ENCODE peak calls at places on chromosomes 13 and 19, in four cellular contexts. X is T-helper 17 cell, I is iPS-NIHi11, S is germinal center. G is an unnamed sample.

GRCh38 chr13:93045836-93046235 is 180.8 kb upstream of the GPC6 start:
- DNase-seq in S (no peak), I (no peak), X (no peak), G (no peak)

GRCh38 chr13:22569830-22570229 is 610.9 kb upstream of the SGCG start:
- DNase-seq in I (no peak), S (no peak), X (no peak), G (no peak)

GRCh38 chr19:55106591-55106990 is 10.8 kb downstream of the PPP1R12C start:
- DNase-seq in S (no peak), X (no peak), I (no peak), G (no peak)

GRCh38 chr19:47661571-47661970 is 51.7 kb upstream of the EHD2 start:
- DNase-seq in I (no peak), X (no peak), S (no peak), G (no peak)

GRCh38 chr13:31476266-31476665 is 263.1 kb upstream of the RXFP2 start:
- DNase-seq in X (no peak), I (no peak), S (no peak), G (no peak)

GRCh38 chr13:113907637-113908617 is 44.1 kb upstream of the GAS6 start:
- DNase-seq in X (no peak), I (no peak), S (no peak), G (no peak)

GRCh38 chr19:6693681-6694080 is 23.7 kb upstream of the TNFSF14 start:
- DNase-seq in I (no peak), S (no peak), X (no peak), G (peak)

GRCh38 chr19:7200739-7201138 is 93.5 kb downstream of the INSR start:
- DNase-seq in X (no peak), S (no peak), I (no peak), G (no peak)

GRCh38 chr19:33641261-33641660 is 19.5 kb downstream of the CHST8 start:
- DNase-seq in S (no peak), I (no peak), X (no peak), G (no peak)

GRCh38 chr19:35592226-35592625 is 6.3 kb downstream of the PMIS2 start:
- DNase-seq in I (peak), S (peak), X (no peak), G (peak)

GRCh38 chr19:16436780-16437179 is 35.0 kb downstream of the EPS15L1 start:
- DNase-seq in X (no peak), S (no peak), I (no peak), G (no peak)

GRCh38 chr13:25065974-25066770 is 29.8 kb upstream of the PABPC3 start:
- DNase-seq in I (no peak), X (no peak), S (no peak), G (no peak)

GRCh38 chr19:3506384-3507340 is 551 bp downstream of the FZR1 start:
- DNase-seq in S (peak), I (no peak), X (peak), G (peak)

GRCh38 chr13:20716951-20717350 is 13.5 kb downstream of the IL17D start:
- DNase-seq in X (no peak), S (no peak), I (peak), G (no peak)

GRCh38 chr13:99425485-99426341 is 75.6 kb upstream of the TM9SF2 start:
- DNase-seq in I (no peak), S (peak), X (no peak), G (no peak)

GRCh38 chr13:100100115-100100879 is 11.4 kb downstream of the PCCA start:
- DNase-seq in I (no peak), S (no peak), X (no peak), G (peak)

GRCh38 chr19:39839678-39840327 is 5.8 kb upstream of the DYRK1B start:
- DNase-seq in X (no peak), I (no peak), S (no peak), G (peak)

GRCh38 chr13:48547663-48548092 is 14.8 kb upstream of the RCBTB2 start:
- DNase-seq in S (no peak), X (no peak), I (no peak), G (no peak)

GRCh38 chr19:29983568-29983967 is 41.5 kb downstream of the URI1 start:
- DNase-seq in X (no peak), I (no peak), S (no peak), G (no peak)

GRCh38 chr19:31418055-31418454 is 68.8 kb upstream of the TSHZ3 start:
- DNase-seq in I (no peak), X (no peak), S (no peak), G (no peak)

GRCh38 chr13:62305758-62306157 is 890.1 kb upstream of the PCDH20 start:
- DNase-seq in X (no peak), I (no peak), S (no peak), G (no peak)

GRCh38 chr13:36912369-36912768 is 7.7 kb downstream of the SMAD9 start:
- DNase-seq in I (no peak), S (no peak), X (no peak), G (no peak)

GRCh38 chr19:3145909-3146676 is 10.3 kb downstream of the GNA15 start:
- DNase-seq in I (no peak), S (peak), X (no peak), G (no peak)